ENCODE peak calls at places on chromosomes 3 and 15, in five cellular contexts. T is KG1, Y is spleen, X is NCI-H1105 treated with DMSO at 0.1 percent for 48 hours, P is NCI-H2171 treated with DMSO at 0.1 percent for 48 hours. J is an unnamed sample.

GRCh38 chr3:64853456-64853855 is 165.7 kb upstream of the ADAMTS9 start:
- DNase-seq in Y (no peak), T (no peak), P (no peak), X (no peak), J (no peak)

GRCh38 chr3:196336319-196337145 is 1.7 kb downstream of the TM4SF19 start:
- DNase-seq in X (peak), Y (no peak), P (peak), T (no peak), J (peak)

GRCh38 chr3:98564282-98565005 is 29.0 kb downstream of the CPOX start:
- DNase-seq in X (no peak), T (no peak), Y (no peak), P (no peak), J (no peak)

GRCh38 chr3:185852562-185853135 is 27.8 kb upstream of the IGF2BP2 start:
- DNase-seq in Y (no peak), P (no peak), X (no peak), T (no peak), J (no peak)

GRCh38 chr3:19487386-19487785 is 339.1 kb downstream of the KCNH8 start:
- DNase-seq in X (no peak), T (no peak), Y (no peak), P (peak), J (no peak)

GRCh38 chr3:57852896-57853295 is 96.8 kb downstream of the SLMAP start:
- DNase-seq in X (no peak), T (no peak), P (no peak), Y (no peak), J (no peak)

GRCh38 chr3:115239717-115240116 is 92.6 kb upstream of the ZBTB20 start:
- DNase-seq in Y (no peak), X (peak), P (peak), T (no peak), J (peak)

GRCh38 chr3:157438371-157438735 is 1.7 kb downstream of the PTX3 start:
- DNase-seq in X (peak), T (no peak), Y (no peak), P (peak), J (no peak)

GRCh38 chr3:11140054-11140712 is 14.1 kb upstream of the HRH1 start:
- DNase-seq in Y (peak), X (peak), T (peak), P (peak), J (peak)

GRCh38 chr3:177483182-177483967 is 286.1 kb upstream of the TBL1XR1 start:
- DNase-seq in X (no peak), T (no peak), P (no peak), Y (no peak), J (no peak)

GRCh38 chr15:33021806-33022389 is 172.6 kb downstream of the FMN1 start:
- DNase-seq in Y (no peak), T (no peak), X (peak), P (peak), J (no peak)

GRCh38 chr3:18423401-18424212 is 1.5 kb downstream of the SATB1 start:
- DNase-seq in P (peak), X (peak), Y (peak), T (peak), J (peak)

GRCh38 chr3:115100172-115100571 is 46.9 kb downstream of the ZBTB20 start:
- DNase-seq in Y (no peak), P (no peak), X (peak), T (peak), J (no peak)

GRCh38 chr15:91908401-91908800 is 54.9 kb downstream of the SLCO3A1 start:
- DNase-seq in P (no peak), T (no peak), Y (no peak), X (no peak), J (no peak)

GRCh38 chr15:59376735-59377134 is 4.1 kb upstream of the MYO1E start:
- DNase-seq in X (no peak), T (no peak), Y (no peak), P (no peak), J (no peak)

GRCh38 chr15:67413770-67414429 is 107.0 kb upstream of the C15orf61 start:
- DNase-seq in X (no peak), Y (no peak), T (no peak), P (no peak), J (no peak)

GRCh38 chr3:23991236-23992050 is 46.4 kb downstream of the NR1D2 start:
- DNase-seq in X (peak), T (no peak), P (no peak), Y (no peak), J (no peak)

GRCh38 chr3:171982829-171983228 is 56.5 kb upstream of the FNDC3B start:
- DNase-seq in Y (no peak), X (no peak), P (no peak), T (no peak), J (no peak)

GRCh38 chr15:59191855-59192237 is 14.8 kb upstream of the LDHAL6B start:
- DNase-seq in Y (no peak), T (no peak), X (no peak), P (no peak), J (no peak)

GRCh38 chr3:11240496-11240895 is 31.7 kb upstream of the ATG7 start:
- DNase-seq in Y (no peak), X (no peak), P (no peak), T (no peak), J (no peak)

GRCh38 chr3:177835008-177835407 is 637.7 kb upstream of the TBL1XR1 start:
- DNase-seq in Y (no peak), X (no peak), P (no peak), T (peak), J (no peak)